ENCODE peak calls at places on chromosome 11, in four cellular contexts. K is upper lobe of left lung, L is HepG2, J is GM12878. C is an unnamed sample.

GRCh38 chr11:8328231-8328794 is 64.6 kb upstream of the LMO1 start:
- ATAC-seq in K (no peak), L (peak), J (peak), C (no peak)

GRCh38 chr11:67283490-67283963 is 5.6 kb upstream of the ANKRD13D start:
- ATAC-seq in K (peak), L (no peak), J (no peak), C (peak)

GRCh38 chr11:7251487-7251835 is 243 bp upstream of the SYT9 start:
- ATAC-seq in K (no peak), L (no peak), J (no peak), C (no peak)

GRCh38 chr11:72203163-72203562 is 11.2 kb downstream of the FOLR1 start:
- ATAC-seq in K (no peak), L (no peak), J (no peak), C (no peak)

GRCh38 chr11:126888126-126888712 is 112.4 kb downstream of the KIRREL3 start:
- ATAC-seq in K (no peak), L (no peak), J (no peak), C (no peak)

GRCh38 chr11:74634537-74634936 is 42.2 kb downstream of the POLD3 start:
- ATAC-seq in K (peak), L (peak), J (no peak), C (peak)

GRCh38 chr11:126328001-126328390 is 24.1 kb downstream of the DCPS start:
- ATAC-seq in K (no peak), L (peak), J (no peak), C (no peak)

GRCh38 chr11:17629113-17629512 is 82.1 kb downstream of the OTOG start:
- ATAC-seq in K (peak), L (no peak), J (no peak), C (no peak)

GRCh38 chr11:2884424-2884815 is 1.2 kb downstream of the CDKN1C start:
- ATAC-seq in K (peak), L (no peak), J (no peak), C (peak)

GRCh38 chr11:117849781-117850414 is 25.4 kb upstream of the FXYD2 start:
- ATAC-seq in K (no peak), L (no peak), J (no peak), C (no peak)

GRCh38 chr11:103091024-103091423 is 936 bp downstream of the DCUN1D5 start:
- ATAC-seq in K (no peak), L (peak), J (peak), C (no peak)

DNA sequence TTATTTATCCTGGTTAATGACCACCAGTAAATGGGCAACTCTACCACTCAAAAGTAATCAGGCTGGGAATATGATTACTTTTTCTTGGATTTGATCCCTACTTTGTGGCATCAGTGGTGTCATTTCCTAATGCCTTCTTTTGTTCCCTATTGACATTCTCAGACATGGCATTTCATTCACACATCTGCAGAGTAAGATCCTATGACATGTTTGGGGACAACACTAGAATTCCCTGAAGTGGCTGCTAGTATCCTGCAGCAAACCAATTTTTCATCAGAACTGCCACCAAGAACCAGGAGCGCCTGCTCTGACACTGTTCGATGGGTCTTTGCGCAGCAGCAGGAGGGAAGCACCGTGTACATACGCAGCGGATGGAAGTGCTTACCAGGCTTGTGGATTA is 97.6 kb downstream of the LARGE2 start:
- ATAC-seq in K (no peak), L (no peak), J (no peak), C (no peak)
- TF ChIP-seq EP300 in K (no peak), L (no peak), J (no peak), C (no peak)

DNA sequence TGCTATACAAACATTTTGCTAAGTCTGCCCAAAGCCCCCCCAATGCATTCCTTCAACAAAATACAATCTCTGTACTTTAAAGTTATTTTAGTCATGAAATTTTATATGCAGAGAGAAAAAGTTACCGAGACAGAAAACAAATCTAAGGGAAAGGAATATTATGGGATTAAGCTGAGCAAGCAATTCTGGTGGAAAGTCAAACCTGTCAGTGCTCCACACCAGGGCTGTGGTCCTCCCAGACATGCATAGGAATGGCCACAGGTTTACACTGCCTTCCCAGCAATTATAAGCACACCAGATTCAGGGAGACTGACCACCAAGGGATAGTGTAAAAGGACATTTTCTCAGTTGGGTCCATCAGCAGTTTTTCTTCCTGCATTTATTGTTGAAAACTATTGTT is 92.4 kb downstream of the RRAS2 start:
- ATAC-seq in K (no peak), L (no peak), J (no peak), C (no peak)
- TF ChIP-seq POLR2AphosphoS5 in K (no peak), L (no peak), J (no peak), C (no peak)

GRCh38 chr11:64854534-64855502 is 10.4 kb upstream of the CDC42BPG start:
- ATAC-seq in K (peak), L (peak), J (no peak), C (peak)
- TF ChIP-seq EP300 in K (no peak), L (peak), J (no peak), C (no peak)

DNA sequence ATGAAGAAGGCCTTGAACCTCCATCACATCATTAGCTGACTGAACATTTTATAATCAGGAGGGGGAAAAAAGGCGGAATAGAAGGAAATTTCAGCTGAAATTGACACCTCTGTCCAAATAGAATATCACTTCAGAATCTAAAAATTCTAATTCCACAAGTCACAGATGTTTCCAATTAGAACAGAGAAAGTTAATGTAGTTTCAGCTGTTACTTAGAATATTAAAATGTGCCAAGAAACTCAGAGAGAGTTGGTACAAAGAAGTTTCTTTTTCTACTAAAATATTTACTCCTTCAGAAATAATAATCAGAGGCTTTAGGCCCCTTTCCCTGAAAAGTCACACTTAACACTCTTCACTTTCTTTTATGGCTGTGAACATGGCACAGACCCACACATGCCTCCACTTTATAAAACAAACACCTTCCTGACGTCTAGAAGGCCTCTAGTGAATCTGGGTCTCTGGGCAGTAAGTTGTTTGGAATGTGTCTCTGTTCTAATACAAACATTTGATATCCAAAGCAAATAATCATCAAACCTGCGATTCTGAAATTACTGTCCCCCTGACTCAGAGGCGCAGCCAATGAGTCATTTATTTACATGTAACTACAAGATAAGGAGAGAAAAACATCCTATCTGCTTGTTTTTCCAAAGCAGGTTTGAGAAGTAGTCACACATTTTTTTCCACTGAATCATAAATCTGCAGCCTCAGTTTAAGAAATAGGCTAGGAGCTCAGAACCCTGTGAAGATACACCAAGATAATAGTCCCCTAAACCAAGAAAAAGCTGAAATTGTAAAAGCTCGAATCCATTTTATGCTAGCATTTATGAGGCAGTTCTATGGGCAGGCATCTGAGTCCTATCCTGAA is 148.4 kb downstream of the ME3 start:
- ATAC-seq in K (peak), L (peak), J (no peak), C (peak)
- TF ChIP-seq POLR2AphosphoS5 in K (no peak), L (no peak), J (no peak), C (peak)

GRCh38 chr11:47188262-47188661 is 2.0 kb upstream of the PACSIN3 start:
- ATAC-seq in K (no peak), L (no peak), J (no peak), C (no peak)

GRCh38 chr11:47186076-47186936 is at the start of gene PACSIN3:
- ATAC-seq in K (peak), L (peak), J (peak), C (peak)

GRCh38 chr11:47187723-47188122 is 1.5 kb upstream of the PACSIN3 start:
- ATAC-seq in K (no peak), L (no peak), J (peak), C (no peak)

GRCh38 chr11:47185305-47186075 is 744 bp downstream of the PACSIN3 start:
- ATAC-seq in K (peak), L (peak), J (no peak), C (peak)

DNA sequence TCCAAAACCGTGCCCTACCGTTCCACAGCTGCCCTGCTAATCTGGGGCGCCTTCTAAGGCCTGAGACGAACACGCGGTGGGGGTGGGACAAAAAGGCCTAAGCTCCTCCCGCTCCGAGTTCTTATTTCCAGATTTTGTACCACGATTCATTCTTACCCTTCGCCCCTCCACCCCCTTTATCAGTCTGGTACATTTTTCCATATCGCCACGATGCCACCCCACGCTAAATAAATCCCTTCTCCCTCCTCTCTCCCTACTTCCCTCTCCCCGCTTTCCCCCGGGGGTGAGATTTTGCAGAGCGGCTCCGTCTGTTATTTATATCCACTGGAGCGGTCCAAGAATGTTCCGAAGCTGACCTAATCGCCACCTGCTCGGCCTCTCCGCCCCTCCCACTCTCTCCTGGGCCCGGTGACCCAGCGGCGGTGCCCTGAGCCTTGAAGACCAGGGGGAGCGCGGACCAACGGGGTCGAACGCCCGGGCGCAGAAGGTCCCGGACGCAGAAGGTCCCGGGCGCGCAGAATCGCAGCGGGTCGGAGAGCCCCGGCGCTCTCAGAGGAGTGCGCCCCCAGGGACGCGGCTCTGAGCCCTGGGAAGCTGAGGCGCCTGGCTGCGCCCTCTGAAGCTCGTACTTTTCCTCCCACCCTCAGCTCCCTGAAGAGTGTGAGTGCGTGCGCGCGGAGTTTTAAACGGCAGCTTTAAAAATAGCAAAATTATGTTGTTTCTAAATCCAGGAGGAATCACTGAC is 875 bp upstream of the PACSIN3 start:
- ATAC-seq in K (peak), L (peak), J (peak), C (peak)
- TF ChIP-seq EP300 in K (no peak), L (no peak), J (no peak), C (no peak)

GRCh38 chr11:77510095-77510494 is 36.2 kb upstream of the PAK1 start:
- ATAC-seq in K (no peak), L (no peak), J (no peak), C (no peak)

GRCh38 chr11:77505956-77506355 is 32.1 kb upstream of the PAK1 start:
- ATAC-seq in K (no peak), L (no peak), J (no peak), C (no peak)

GRCh38 chr11:77503006-77503405 is 29.1 kb upstream of the PAK1 start:
- ATAC-seq in K (no peak), L (no peak), J (no peak), C (no peak)

GRCh38 chr11:77508031-77508430 is 34.1 kb upstream of the PAK1 start:
- ATAC-seq in K (no peak), L (no peak), J (no peak), C (no peak)

GRCh38 chr11:77506857-77507256 is 33.0 kb upstream of the PAK1 start:
- ATAC-seq in K (no peak), L (no peak), J (no peak), C (no peak)
- TF ChIP-seq POLR2AphosphoS5 in K (no peak), L (no peak), J (no peak), C (no peak)

GRCh38 chr11:12764187-12764914 is 90.1 kb downstream of the TEAD1 start:
- ATAC-seq in K (no peak), L (no peak), J (no peak), C (no peak)
- TF ChIP-seq EP300 in K (no peak), L (no peak), J (no peak), C (no peak)

DNA sequence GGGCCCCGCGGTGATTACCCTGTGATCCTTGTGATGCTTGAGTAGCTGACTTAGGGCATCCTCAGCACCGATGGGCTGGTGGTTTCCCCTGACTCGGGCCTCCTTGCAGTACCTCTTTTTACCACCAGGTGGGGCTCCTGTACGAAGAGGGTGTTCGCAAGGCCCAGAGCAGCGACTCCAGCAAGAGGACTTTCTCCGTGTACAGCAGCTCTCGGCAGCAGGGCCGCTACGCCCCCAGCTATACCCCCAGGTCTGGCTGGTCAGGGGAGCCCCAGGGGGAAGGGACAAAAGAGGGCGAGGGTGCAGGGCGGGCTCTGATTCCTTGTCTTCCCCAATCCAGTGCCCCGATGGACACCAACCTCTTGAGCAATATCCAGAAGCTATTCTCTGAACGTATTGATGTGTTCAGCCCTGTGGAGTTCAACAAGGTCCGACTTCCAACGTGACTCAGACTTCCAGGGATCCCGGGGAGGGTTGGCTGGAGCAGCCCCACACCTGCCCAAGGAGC is 1.3 kb upstream of the TM7SF2 start:
- ATAC-seq in K (peak), L (peak), J (peak), C (peak)
- TF ChIP-seq POLR2AphosphoS5 in K (no peak), L (no peak), J (no peak), C (no peak)

DNA sequence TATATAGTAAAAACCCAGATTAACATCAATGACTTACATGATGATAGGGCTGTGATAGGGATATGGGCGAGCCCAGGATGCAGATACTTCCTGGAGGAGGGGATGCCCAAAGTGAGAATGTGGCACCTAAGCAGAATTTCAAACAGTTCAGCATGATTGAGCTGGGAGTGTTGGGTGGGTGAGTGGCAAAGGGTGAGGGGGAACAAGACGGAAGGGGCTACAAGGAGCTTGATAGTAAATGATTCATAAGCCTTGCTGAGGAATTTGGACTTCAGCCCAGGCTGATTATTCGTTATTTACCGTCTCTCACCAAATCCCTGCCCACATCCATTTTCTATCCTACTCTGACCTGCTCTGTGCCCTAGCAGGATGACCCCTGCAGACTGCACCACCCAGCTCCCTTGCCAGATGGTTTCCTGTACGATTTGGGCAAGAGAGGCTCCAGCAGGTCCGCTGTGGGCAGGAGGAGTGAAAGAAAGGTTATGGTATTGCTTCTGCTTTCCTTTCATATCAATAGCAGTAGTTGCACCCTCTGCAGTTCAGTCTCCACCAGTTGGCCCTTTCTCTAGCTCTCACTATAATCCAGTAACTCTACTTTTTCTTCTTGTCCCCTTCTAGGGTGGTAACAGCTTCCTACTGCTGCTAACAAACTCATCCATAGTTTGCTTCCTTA is 30.3 kb upstream of the SIK2 start:
- ATAC-seq in K (no peak), L (peak), J (peak), C (no peak)
- TF ChIP-seq EP300 in K (no peak), L (peak), J (no peak), C (no peak)

DNA sequence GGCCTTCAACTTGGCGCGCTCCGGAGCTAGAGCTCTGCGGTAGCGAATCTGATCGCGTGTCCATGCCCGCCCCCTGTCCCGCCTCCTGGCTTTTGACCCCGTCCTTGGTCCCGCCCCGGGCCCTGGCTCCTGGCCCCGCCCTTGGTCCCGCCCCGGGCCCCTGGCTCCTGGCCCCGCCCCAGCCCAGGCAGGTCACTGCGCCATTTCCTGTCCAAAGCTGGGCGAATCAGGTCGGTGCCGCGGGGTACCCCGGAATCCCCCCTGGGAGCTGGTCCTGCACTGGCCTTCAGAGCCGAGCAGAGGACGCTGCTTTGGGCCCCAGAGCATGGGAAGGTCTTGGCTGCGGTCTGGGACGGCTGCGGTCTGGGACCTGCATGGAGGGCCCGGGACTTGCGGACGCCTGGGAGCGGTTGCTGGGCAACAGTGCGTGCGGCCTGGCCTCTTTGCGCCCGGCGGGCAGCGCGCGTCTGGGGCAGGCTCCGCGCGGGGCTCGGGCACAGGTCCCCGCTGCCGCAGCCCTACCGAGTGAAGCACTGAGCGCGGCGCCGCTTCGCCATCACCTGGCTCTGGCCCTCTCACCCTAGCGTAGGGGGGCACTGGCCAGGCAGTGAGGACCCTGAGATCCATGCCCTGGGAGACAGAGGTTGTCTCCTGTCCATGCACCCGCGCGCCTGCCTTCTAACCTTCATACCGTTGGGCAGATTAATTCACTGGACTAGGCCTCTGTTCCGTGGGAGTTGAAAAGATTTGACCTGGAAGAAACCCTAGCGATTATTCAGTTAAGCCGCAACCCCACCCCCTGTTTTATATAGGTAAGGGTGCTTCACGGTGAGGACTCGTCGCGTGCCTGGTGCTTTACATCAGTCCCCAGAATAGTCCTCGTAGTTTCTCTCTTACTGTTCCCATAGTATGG is at the start of gene TTC12:
- ATAC-seq in K (peak), L (peak), J (peak), C (peak)
- TF ChIP-seq POLR2AphosphoS5 in K (peak), L (peak), J (peak), C (peak)